ENCODE peak calls at places on chromosome 16, in ten cellular contexts. M is fibroblast of the aortic adventitia, N is type B pancreatic cell, W is epithelial cell of esophagus, V is psoas muscle, R is cardiac fibroblast, L is GM13977, A is sigmoid colon, G is heart left ventricle, O is progenitor cell of endocrine pancreas. Z is an unnamed sample.

GRCh38 chr16:12094537-12095265 is 118.2 kb downstream of the SNX29 start:
- DNase-seq in M (no peak), N (no peak), W (no peak), V (no peak), R (peak; percentile 4), L (no peak), A (no peak), G (no peak), O (no peak), Z (no peak)

GRCh38 chr16:28609631-28610594 is at the start of gene SULT1A1:
- DNase-seq in M (peak; percentile 35), N (no peak), W (no peak), V (peak; percentile 41), R (peak; percentile 6), L (no peak), A (peak; percentile 80), G (peak; percentile 69), O (no peak), Z (no peak)

GRCh38 chr16:54160939-54161897 is 125.4 kb downstream of the IRX3 start:
- DNase-seq in M (no peak), N (no peak), W (no peak), V (no peak), R (no peak), L (no peak), A (no peak), G (no peak), O (no peak), Z (no peak)

GRCh38 chr16:83937922-83938875 is 14.8 kb upstream of the OSGIN1 start:
- DNase-seq in M (no peak), N (no peak), W (peak; percentile 32), V (no peak), R (no peak), L (no peak), A (no peak), G (no peak), O (no peak), Z (no peak)

GRCh38 chr16:48575471-48576050 is 34.4 kb downstream of the N4BP1 start:
- DNase-seq in M (no peak), N (no peak), W (no peak), V (no peak), R (no peak), L (no peak), A (no peak), G (no peak), O (no peak), Z (no peak)

GRCh38 chr16:30033270-30033669 is 2.2 kb upstream of the TLCD3B start:
- DNase-seq in M (no peak), N (no peak), W (no peak), V (no peak), R (no peak), L (no peak), A (no peak), G (no peak), O (no peak), Z (no peak)

GRCh38 chr16:4315185-4316102 is at the start of gene GLIS2:
- DNase-seq in M (peak; percentile 77), N (no peak), W (peak; percentile 49), V (peak; percentile 80), R (peak; percentile 66), L (peak; percentile 80), A (peak; percentile 88), G (peak; percentile 81), O (peak; percentile 78), Z (no peak)

GRCh38 chr16:718389-718788 is 2.6 kb upstream of the ANTKMT start:
- DNase-seq in M (no peak), N (no peak), W (no peak), V (no peak), R (no peak), L (no peak), A (no peak), G (no peak), O (no peak), Z (no peak)

GRCh38 chr16:27315333-27316037 is 1.7 kb downstream of the IL4R start:
- DNase-seq in M (peak; percentile 93), N (no peak), W (peak; percentile 97), V (peak; percentile 64), R (peak; percentile 83), L (peak; percentile 54), A (peak; percentile 85), G (peak; percentile 82), O (no peak), Z (peak; percentile 71)

GRCh38 chr16:56301391-56301850 is 110.1 kb downstream of the GNAO1 start:
- DNase-seq in M (peak; percentile 11), N (no peak), W (peak; percentile 37), V (no peak), R (peak; percentile 43), L (no peak), A (no peak), G (no peak), O (no peak), Z (no peak)

GRCh38 chr16:677306-678190 is 2.1 kb downstream of the RHBDL1 start:
- DNase-seq in M (no peak), N (no peak), W (no peak), V (no peak), R (no peak), L (no peak), A (no peak), G (no peak), O (no peak), Z (no peak)

GRCh38 chr16:24701521-24701951 is 27.9 kb upstream of the TNRC6A start:
- DNase-seq in M (peak; percentile 68), N (no peak), W (no peak), V (no peak), R (peak; percentile 46), L (no peak), A (no peak), G (no peak), O (no peak), Z (no peak)

GRCh38 chr16:23957287-23957686 is 121.5 kb downstream of the PRKCB start:
- DNase-seq in M (no peak), N (no peak), W (no peak), V (no peak), R (no peak), L (no peak), A (no peak), G (no peak), O (no peak), Z (no peak)

DNA sequence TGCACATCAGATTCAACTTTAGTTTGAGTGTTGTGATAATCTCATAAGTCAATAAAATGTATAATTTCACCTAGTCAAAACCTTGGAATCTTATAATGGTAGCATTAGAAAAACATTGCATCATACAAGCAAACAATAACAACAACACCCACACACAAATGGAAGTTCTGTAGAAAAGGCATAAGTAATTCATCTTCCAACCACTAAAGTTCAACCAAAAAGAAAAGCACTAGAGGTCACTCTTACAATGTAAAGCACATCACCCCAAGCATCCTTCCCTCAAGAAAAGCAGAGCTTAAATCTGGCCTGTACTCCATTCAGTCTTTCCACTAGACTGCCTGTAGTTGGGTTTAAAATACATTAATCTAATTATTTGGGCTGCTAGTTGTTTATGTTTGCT is 1.8 kb downstream of the CNTNAP4 start:
- DNase-seq in M (peak; percentile 63), N (no peak), W (peak; percentile 53), V (no peak), R (peak; percentile 54), L (peak; percentile 18), A (no peak), G (no peak), O (no peak), Z (no peak)
- TF ChIP-seq CTCF in M (peak; percentile 39), N (peak; percentile 63), W (peak; percentile 26), V (no peak), R (peak; percentile 33), L (no peak), A (no peak), G (peak; percentile 23), O (peak; percentile 57), Z (no peak)

GRCh38 chr16:19699472-19699871 is 18.6 kb downstream of the KNOP1 start:
- DNase-seq in M (no peak), N (no peak), W (no peak), V (no peak), R (no peak), L (no peak), A (no peak), G (no peak), O (no peak), Z (no peak)
- TF ChIP-seq CTCF in M (no peak), N (no peak), W (no peak), V (no peak), R (no peak), L (no peak), A (no peak), G (no peak), O (no peak), Z (no peak)

GRCh38 chr16:81443688-81444447 is 740 bp upstream of the CMIP start:
- DNase-seq in M (no peak), N (no peak), W (no peak), V (peak; percentile 48), R (no peak), L (no peak), A (peak; percentile 79), G (no peak), O (peak; percentile 27), Z (no peak)

GRCh38 chr16:81445926-81446317 is 1.3 kb downstream of the CMIP start:
- DNase-seq in M (no peak), N (no peak), W (no peak), V (no peak), R (no peak), L (no peak), A (no peak), G (no peak), O (no peak), Z (no peak)

GRCh38 chr16:81446318-81447275 is 2.0 kb downstream of the CMIP start:
- DNase-seq in M (peak; percentile 63), N (no peak), W (peak; percentile 86), V (no peak), R (peak; percentile 21), L (peak; percentile 49), A (no peak), G (no peak), O (no peak), Z (no peak)

GRCh38 chr16:81444448-81445121 is at the start of gene CMIP:
- DNase-seq in M (peak; percentile 73), N (peak; percentile 88), W (peak; percentile 81), V (peak; percentile 87), R (peak; percentile 65), L (peak; percentile 98), A (peak; percentile 93), G (peak; percentile 89), O (peak; percentile 74), Z (peak; percentile 53)

GRCh38 chr16:81445143-81445922 is 725 bp downstream of the CMIP start:
- DNase-seq in M (no peak), N (no peak), W (peak; percentile 51), V (peak; percentile 33), R (peak; percentile 22), L (peak; percentile 71), A (peak; percentile 78), G (no peak), O (peak; percentile 33), Z (no peak)
- TF ChIP-seq CTCF in M (peak; percentile 30), N (peak; percentile 22), W (no peak), V (no peak), R (peak; percentile 15), L (peak; percentile 51), A (no peak), G (no peak), O (peak; percentile 44), Z (no peak)

DNA sequence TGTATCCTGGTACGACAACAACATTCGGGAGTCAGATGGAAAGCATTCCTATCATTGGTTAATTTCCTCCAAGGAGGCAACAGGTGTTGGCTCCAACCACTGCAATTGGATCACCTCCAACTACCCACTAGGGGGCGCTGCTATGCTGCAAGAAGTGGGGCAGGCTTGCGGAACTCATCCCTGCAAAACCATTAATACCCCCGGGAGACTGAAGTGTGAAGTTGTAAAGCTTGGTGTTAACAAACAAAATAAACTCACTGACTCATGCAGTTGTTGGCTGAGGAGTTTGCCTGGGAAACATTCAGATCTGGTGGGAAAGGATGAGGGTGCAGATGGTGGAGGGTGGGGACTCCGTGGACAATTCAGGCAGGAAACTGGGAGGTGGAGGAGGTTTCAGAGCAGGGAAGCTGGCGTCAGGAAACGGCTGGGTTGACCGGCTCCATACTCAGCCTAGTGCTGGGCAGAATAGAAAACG is 84.9 kb downstream of the HS3ST2 start:
- DNase-seq in M (peak; percentile 59), N (peak; percentile 75), W (peak; percentile 86), V (peak; percentile 60), R (peak; percentile 70), L (peak; percentile 24), A (peak; percentile 81), G (peak; percentile 75), O (peak; percentile 75), Z (peak; percentile 83)
- TF ChIP-seq CTCF in M (peak; percentile 58), N (peak; percentile 95), W (peak; percentile 88), V (peak; percentile 84), R (peak; percentile 73), L (peak; percentile 73), A (peak; percentile 65), G (peak; percentile 75), O (peak; percentile 94), Z (no peak)

Z was measured in omental fat pad.